ENCODE peak calls at places on chromosomes 5 and 9, in eight cellular contexts. N is GM03348; H is A172; B is stimulated activated CD4-positive, alpha-beta T cell treated with anti-CD3 and anti-CD28 coated beads, Interleukin-2, amount 100 ng/mL, for 48 hours; D is ovary; P is fibroblast of pulmonary artery; V is SK-MEL-5; J is skeletal muscle cell. K is an unnamed sample.

GRCh38 chr9:34993502-34994428 is 4.2 kb downstream of the DNAJB5 start:
- DNase-seq in B (no peak), N (peak; percentile 65), J (peak; percentile 69), P (peak; percentile 94), H (peak; percentile 51), D (peak; percentile 77), V (no peak), K (peak; percentile 15)

GRCh38 chr9:5818424-5819142 is 14.3 kb downstream of the ERMP1 start:
- DNase-seq in N (no peak), B (no peak), P (no peak), H (no peak), V (no peak), D (no peak), J (no peak), K (no peak)

GRCh38 chr9:7298123-7298522 is 501.5 kb downstream of the DMAC1 start:
- DNase-seq in V (no peak), B (peak; percentile 11), D (no peak), P (no peak), H (no peak), N (no peak), J (no peak), K (no peak)

GRCh38 chr5:122458278-122458872 is 146.3 kb downstream of the SNCAIP start:
- DNase-seq in H (no peak), N (peak; percentile 25), B (no peak), D (no peak), V (peak; percentile 52), P (peak; percentile 27), J (no peak), K (peak; percentile 40)

GRCh38 chr9:77927265-77927664 is 104.3 kb downstream of the GNAQ start:
- DNase-seq in J (no peak), V (no peak), H (peak; percentile 70), P (peak; percentile 62), B (no peak), D (no peak), N (peak; percentile 43), K (peak; percentile 54)

GRCh38 chr5:97136471-97136870 is 5.9 kb downstream of the LIX1 start:
- DNase-seq in D (no peak), V (no peak), N (no peak), J (no peak), P (no peak), H (no peak), B (no peak), K (no peak)

GRCh38 chr9:28866951-28867350 is 1293.7 kb upstream of the C9orf72 start:
- DNase-seq in B (no peak), H (peak; percentile 2), D (no peak), V (no peak), J (no peak), P (peak; percentile 4), N (no peak), K (no peak)

GRCh38 chr5:32042571-32042970 is 131.5 kb downstream of the GOLPH3 start:
- DNase-seq in H (peak; percentile 29), P (no peak), B (no peak), V (no peak), J (no peak), D (no peak), N (no peak), K (no peak)

GRCh38 chr5:18281947-18282557 is 647.8 kb downstream of the TAF11L14 start:
- DNase-seq in V (peak; percentile 81), N (peak; percentile 78), J (peak; percentile 25), P (peak; percentile 76), D (no peak), H (peak; percentile 69), B (no peak), K (peak; percentile 69)

GRCh38 chr9:86322973-86323644 is 31.1 kb downstream of the TUT7 start:
- DNase-seq in B (no peak), P (peak; percentile 52), N (peak; percentile 64), J (no peak), V (no peak), D (no peak), H (peak; percentile 33), K (peak; percentile 80)